ENCODE peak calls at places on chromosome 20, in six cellular contexts. C is heart left ventricle, X is heart right ventricle, A is IMR-90, D is cardiac muscle cell, E is lung. S is an unnamed sample.

GRCh38 chr20:49279677-49280462 is 2.0 kb upstream of the ZNFX1 start:
- DNase-seq in C (no peak), X (no peak), A (no peak), D (no peak), E (no peak), S (no peak)

GRCh38 chr20:20752712-20753111 is 40.3 kb upstream of the RALGAPA2 start:
- DNase-seq in C (no peak), X (no peak), A (no peak), D (no peak), E (no peak), S (no peak)

GRCh38 chr20:40754372-40754943 is 65.4 kb upstream of the MAFB start:
- DNase-seq in C (peak; percentile 76), X (peak; percentile 61), A (no peak), D (no peak), E (no peak), S (no peak)

GRCh38 chr20:22862645-22863230 is 172.4 kb upstream of the SSTR4 start:
- DNase-seq in C (peak; percentile 69), X (peak; percentile 64), A (no peak), D (no peak), E (no peak), S (no peak)

GRCh38 chr20:35166242-35166830 is 5.5 kb upstream of the PROCR start:
- DNase-seq in C (peak; percentile 75), X (peak; percentile 76), A (no peak), D (no peak), E (peak; percentile 48), S (no peak)

GRCh38 chr20:33280775-33281174 is 2.2 kb upstream of the BPIFB1 start:
- DNase-seq in C (no peak), X (no peak), A (no peak), D (no peak), E (no peak), S (no peak)

GRCh38 chr20:63702036-63702665 is 5.6 kb downstream of the ARFRP1 start:
- DNase-seq in C (no peak), X (no peak), A (no peak), D (no peak), E (no peak), S (no peak)

GRCh38 chr20:32390999-32391398 is 32.9 kb downstream of the ASXL1 start:
- DNase-seq in C (no peak), X (no peak), A (peak; percentile 39), D (no peak), E (no peak), S (no peak)

GRCh38 chr20:43682446-43682845 is 15.5 kb downstream of the MYBL2 start:
- DNase-seq in C (no peak), X (no peak), A (no peak), D (no peak), E (no peak), S (no peak)

GRCh38 chr20:50850721-50851286 is 55.9 kb downstream of the BCAS4 start:
- DNase-seq in C (no peak), X (no peak), A (no peak), D (no peak), E (no peak), S (no peak)

DNA sequence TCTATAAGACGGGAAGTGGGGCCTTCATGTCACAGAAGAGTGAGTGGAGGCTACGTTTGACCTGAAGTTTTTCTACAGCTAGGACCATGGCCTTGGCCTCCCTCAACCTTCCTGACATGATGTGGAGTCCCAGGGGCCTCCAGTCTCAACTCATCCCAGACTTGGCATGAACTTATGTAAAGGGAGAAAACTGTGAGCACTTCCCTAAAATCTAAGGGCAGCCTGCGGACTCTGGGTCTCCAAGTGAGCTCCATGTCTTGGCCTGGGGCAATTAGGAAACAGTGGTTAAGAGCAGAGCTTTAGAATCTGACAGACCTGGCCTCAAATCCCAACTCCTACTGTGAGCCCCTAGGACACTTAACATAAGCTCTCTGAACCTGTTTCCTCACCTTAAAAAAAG is 182.5 kb downstream of the ZNF217 start:
- DNase-seq in C (no peak), X (no peak), A (no peak), D (no peak), E (no peak), S (no peak)
- H3K27ac ChIP-seq in C (no peak overlapping the region), X (no peak overlapping the region), A (no peak overlapping the region), D (no peak overlapping the region), E (no peak overlapping the region), S (no peak overlapping the region)

GRCh38 chr20:47568837-47569410 is 67.2 kb downstream of the NCOA3 start:
- DNase-seq in C (no peak), X (no peak), A (no peak), D (no peak), E (no peak), S (no peak)
- H3K27ac ChIP-seq in C (peak overlapping the region; percentile 63), X (peak overlapping the region; percentile 68), A (no peak overlapping the region), D (no peak overlapping the region), E (no peak overlapping the region), S (no peak overlapping the region)

DNA sequence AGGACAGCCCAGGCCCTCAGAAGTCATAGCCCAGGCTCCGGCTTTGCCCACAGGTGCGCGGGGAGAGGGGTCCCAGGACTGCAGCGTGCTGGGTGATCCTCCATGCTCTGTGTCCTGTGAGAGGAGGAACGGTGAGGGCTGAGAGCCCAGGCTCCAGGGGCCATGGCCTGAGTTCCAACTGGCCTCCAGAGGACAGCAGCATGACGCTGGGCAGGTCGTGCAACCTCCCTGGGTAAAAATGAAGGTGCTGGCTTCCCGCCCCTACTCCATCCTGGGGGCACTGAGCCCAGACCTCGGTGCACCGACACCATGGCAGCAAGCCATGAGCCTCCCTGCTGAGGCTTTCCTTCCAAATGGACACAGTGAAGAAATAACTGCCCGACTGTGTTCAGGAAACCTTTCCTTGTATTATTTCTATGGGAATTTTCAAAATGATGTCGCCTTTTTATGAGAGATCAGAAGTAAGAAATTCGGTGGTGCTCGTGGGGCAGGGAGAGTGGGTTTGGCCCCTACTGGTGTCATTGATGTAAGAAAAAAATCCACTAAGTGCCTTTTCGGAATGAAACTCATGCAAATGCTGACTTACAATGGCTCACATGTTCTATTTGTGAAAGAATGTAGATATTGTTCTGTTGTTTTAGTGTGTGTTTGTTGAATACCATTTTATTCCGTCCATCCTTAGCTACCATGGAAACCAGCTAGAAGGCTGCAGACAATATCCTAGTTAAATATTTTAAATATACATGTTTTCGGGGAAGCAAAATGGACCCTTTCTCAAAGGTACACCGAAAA is 305.2 kb downstream of the TAF4 start:
- DNase-seq in C (no peak), X (no peak), A (no peak), D (no peak), E (no peak), S (no peak)
- H3K27ac ChIP-seq in C (no peak overlapping the region), X (no peak overlapping the region), A (no peak overlapping the region), D (no peak overlapping the region), E (no peak overlapping the region), S (peak overlapping the region; percentile 56)

DNA sequence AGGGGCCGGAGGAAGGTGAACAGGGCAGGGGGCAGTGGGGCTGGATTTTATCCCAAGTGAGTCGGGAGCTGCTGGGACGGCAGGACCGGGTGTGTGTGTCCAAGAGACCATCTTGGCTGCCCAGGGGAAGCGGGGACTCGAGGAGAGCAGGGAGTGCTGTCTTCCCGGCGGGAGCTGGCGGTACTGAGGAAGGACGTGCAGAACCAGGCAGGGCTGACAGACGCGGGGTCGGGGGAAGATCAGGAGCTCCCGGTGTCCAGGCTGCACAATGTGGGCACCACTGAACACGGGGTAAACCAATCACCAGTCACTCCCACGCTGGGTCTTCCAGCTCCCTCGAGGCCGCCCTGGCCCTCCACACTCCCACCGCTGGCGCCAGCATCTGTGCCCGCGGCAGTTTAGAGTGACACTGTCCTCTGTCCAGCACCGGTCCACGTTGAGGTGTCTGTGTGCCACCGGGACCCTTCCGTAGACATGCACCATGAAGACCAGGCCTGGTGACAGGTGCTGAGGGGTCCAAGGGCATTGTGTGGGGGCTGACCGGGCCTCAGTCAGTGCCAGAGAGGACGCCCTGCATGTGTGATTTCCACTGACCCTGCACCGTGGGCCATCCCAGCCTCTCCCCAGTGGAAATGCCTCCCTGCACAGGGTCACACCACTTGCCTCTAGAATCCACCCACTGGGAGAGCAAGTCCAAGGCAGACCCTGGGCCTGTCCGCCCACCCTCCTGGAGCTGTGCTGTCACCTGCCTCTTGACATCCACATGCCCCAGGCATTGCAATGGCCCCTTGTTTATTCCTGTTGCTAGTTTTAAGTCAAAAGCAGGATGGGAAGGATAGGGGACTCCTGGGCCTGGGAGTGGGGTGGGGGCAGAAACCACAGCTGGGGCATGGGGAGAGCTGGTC is 401.9 kb downstream of the TAF4 start:
- DNase-seq in C (no peak), X (no peak), A (no peak), D (no peak), E (no peak), S (no peak)
- H3K27ac ChIP-seq in C (no peak overlapping the region), X (no peak overlapping the region), A (no peak overlapping the region), D (no peak overlapping the region), E (no peak overlapping the region), S (no peak overlapping the region)

GRCh38 chr20:62651285-62652021 is 9.2 kb downstream of the SLCO4A1 start:
- DNase-seq in C (peak; percentile 58), X (peak; percentile 43), A (peak; percentile 49), D (peak; percentile 54), E (peak; percentile 50), S (no peak)

GRCh38 chr20:62652051-62652893 is 10.0 kb downstream of the SLCO4A1 start:
- DNase-seq in C (peak; percentile 94), X (peak; percentile 95), A (peak; percentile 99), D (peak; percentile 24), E (peak; percentile 88), S (peak; percentile 17)

GRCh38 chr20:62653373-62653772 is 11.1 kb downstream of the SLCO4A1 start:
- DNase-seq in C (no peak), X (no peak), A (no peak), D (no peak), E (no peak), S (no peak)

GRCh38 chr20:62653951-62654685 is 11.8 kb downstream of the SLCO4A1 start:
- DNase-seq in C (no peak), X (no peak), A (no peak), D (no peak), E (no peak), S (no peak)

DNA sequence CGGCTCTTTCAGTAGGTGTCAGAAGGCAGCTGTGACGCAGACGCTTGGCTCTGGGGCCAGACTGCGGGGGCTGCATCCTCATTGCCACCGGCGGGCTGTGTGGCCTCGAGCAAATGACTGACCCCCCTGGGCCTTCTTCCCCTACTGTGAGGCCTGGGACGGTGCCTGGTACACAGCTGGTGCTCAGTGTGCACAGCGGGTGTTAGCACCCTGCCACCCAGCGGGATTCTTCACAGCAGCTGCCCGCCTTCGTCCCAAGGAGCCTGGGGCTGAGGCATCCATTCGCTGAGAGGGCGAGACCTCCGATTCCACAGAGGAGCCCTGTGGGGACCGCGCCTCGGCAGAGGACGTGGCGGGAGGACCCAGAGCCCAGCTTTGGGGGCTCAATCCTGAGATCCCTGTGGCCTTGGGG is 10.6 kb downstream of the SLCO4A1 start:
- DNase-seq in C (no peak), X (peak; percentile 42), A (no peak), D (no peak), E (no peak), S (no peak)
- H3K27ac ChIP-seq in C (peak overlapping the region; percentile 94), X (peak overlapping the region; percentile 82), A (peak overlapping the region; percentile 70), D (no peak overlapping the region), E (peak overlapping the region; percentile 71), S (peak overlapping the region; percentile 83)

DNA sequence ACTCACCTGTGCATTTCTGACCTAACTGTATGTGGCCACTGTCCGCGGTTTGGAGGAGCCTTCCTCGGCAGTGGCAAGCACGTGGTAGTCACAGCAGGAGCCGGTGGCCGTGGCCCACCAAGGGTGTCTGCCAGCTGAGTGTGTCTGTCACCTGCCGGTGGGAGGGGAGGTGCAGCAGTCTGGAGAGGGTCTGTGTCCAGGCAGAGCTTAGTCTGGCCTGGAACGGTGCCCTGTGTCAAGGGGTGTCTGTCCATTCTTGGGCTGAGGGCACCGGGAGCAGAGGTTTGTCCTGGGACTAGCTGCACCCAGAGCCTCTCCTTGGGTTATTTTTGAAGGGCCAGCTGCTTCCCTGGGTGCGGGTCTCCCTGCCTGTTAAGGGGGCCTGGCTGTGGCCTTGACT is 5.0 kb downstream of the RBM38 start:
- DNase-seq in C (peak; percentile 33), X (no peak), A (no peak), D (no peak), E (no peak), S (no peak)
- H3K27ac ChIP-seq in C (peak overlapping the region; percentile 84), X (peak overlapping the region; percentile 96), A (no peak overlapping the region), D (peak overlapping the region; percentile 93), E (peak overlapping the region; percentile 94), S (peak overlapping the region; percentile 77)